ENCODE peak calls at places on chromosomes 2 and 18, in seven cellular contexts. N is CD8-positive, alpha-beta T cell; G is AG09309; E is DMS 273 treated with DMSO at 0.1 percent for 48 hours; V is H9; R is NCI-H1417; P is activated CD4-positive, alpha-beta T cell treated with anti-CD3 and anti-CD28 coated beads, Interleukin-2, amount 50 U/mL, for 24 hours. Z is an unnamed sample.

GRCh38 chr18:45688113-45688512 is 35.9 kb upstream of the SLC14A1 start:
- DNase-seq in N (no peak), P (no peak), E (no peak), G (no peak), V (no peak), R (no peak), Z (no peak)

GRCh38 chr2:145190031-145190703 is 670.2 kb upstream of the ZEB2 start:
- DNase-seq in E (no peak), G (no peak), V (no peak), R (no peak), P (no peak), N (no peak), Z (peak)

GRCh38 chr18:9337875-9338274 is 3.3 kb downstream of the TWSG1 start:
- DNase-seq in R (no peak), P (no peak), E (no peak), N (no peak), G (no peak), V (no peak), Z (no peak)

GRCh38 chr18:79947054-79947755 is 4.2 kb downstream of the SLC66A2 start:
- DNase-seq in P (no peak), G (no peak), E (no peak), R (no peak), N (no peak), V (peak), Z (no peak)

GRCh38 chr18:12309683-12310198 is 1.7 kb downstream of the TUBB6 start:
- DNase-seq in R (no peak), V (no peak), G (no peak), E (no peak), N (no peak), P (no peak), Z (no peak)

GRCh38 chr18:12008181-12008767 is 27.0 kb downstream of the IMPA2 start:
- DNase-seq in E (no peak), R (no peak), V (no peak), P (no peak), G (no peak), N (no peak), Z (no peak)

GRCh38 chr2:157327621-157328102 is 2.0 kb upstream of the ERMN start:
- DNase-seq in N (peak), R (peak), G (no peak), V (peak), E (peak), P (peak), Z (peak)

GRCh38 chr18:61589724-61590065 is 256.5 kb downstream of the CDH20 start:
- DNase-seq in V (no peak), E (no peak), R (no peak), P (no peak), N (no peak), G (no peak), Z (no peak)

GRCh38 chr2:53970095-53970897 is 497 bp downstream of the PSME4 start:
- DNase-seq in G (no peak), V (peak), E (peak), P (no peak), R (peak), N (peak), Z (no peak)

GRCh38 chr2:47189635-47190034 is 34.5 kb upstream of the STPG4 start:
- DNase-seq in E (no peak), P (no peak), G (peak), N (no peak), R (no peak), V (no peak), Z (no peak)

GRCh38 chr18:76657911-76658475 is 163.0 kb upstream of the ZNF516 start:
- DNase-seq in V (no peak), R (no peak), P (no peak), G (no peak), N (no peak), E (no peak), Z (no peak)

GRCh38 chr2:184599054-184599874 is 935 bp downstream of the ZNF804A start:
- DNase-seq in E (peak), N (no peak), G (no peak), R (peak), V (no peak), P (no peak), Z (no peak)

GRCh38 chr2:119699016-119699606 is 20.1 kb downstream of the TMEM177 start:
- DNase-seq in G (no peak), R (no peak), N (no peak), V (no peak), P (no peak), E (no peak), Z (no peak)

GRCh38 chr2:198259496-198259895 is 455.1 kb downstream of the PLCL1 start:
- DNase-seq in E (no peak), G (no peak), R (no peak), N (no peak), P (no peak), V (no peak), Z (no peak)

GRCh38 chr2:234257859-234258561 is 207.5 kb downstream of the SPP2 start:
- DNase-seq in G (peak), N (no peak), V (peak), R (peak), P (no peak), E (peak), Z (peak)

GRCh38 chr18:78875268-78875997 is 104.2 kb upstream of the SALL3 start:
- DNase-seq in V (peak), P (no peak), N (peak), E (no peak), R (peak), G (no peak), Z (peak)

GRCh38 chr2:184534986-184535385 is 63.3 kb upstream of the ZNF804A start:
- DNase-seq in P (no peak), G (no peak), V (no peak), R (no peak), E (peak), N (no peak), Z (no peak)

GRCh38 chr2:217477583-217477982 is 525.2 kb downstream of the TNS1 start:
- DNase-seq in V (peak), P (no peak), N (no peak), R (no peak), E (no peak), G (no peak), Z (no peak)

GRCh38 chr2:190405069-190405468 is 3.1 kb upstream of the MFSD6 start:
- DNase-seq in N (no peak), G (no peak), R (no peak), P (no peak), E (no peak), V (no peak), Z (no peak)

GRCh38 chr2:231687133-231687852 is 21.0 kb upstream of the PTMA start:
- DNase-seq in N (peak), P (peak), G (no peak), E (peak), V (peak), R (peak), Z (peak)

Z was measured in dorsolateral prefrontal cortex.